ENCODE peak calls at places on chromosomes 12 and 14, in seven cellular contexts. A, Z, K, T, H, V and U are unnamed samples.

GRCh38 chr14:91968280-91968679 is 20.8 kb upstream of the FBLN5 start:
- DNase-seq in A (no peak), Z (no peak), K (peak), T (no peak), H (no peak), V (no peak), U (no peak)

GRCh38 chr14:105192866-105193731 is 12.0 kb upstream of the NUDT14 start:
- DNase-seq in A (peak), Z (no peak), K (peak), T (peak), H (no peak), V (no peak), U (peak)

GRCh38 chr14:89165189-89165809 is 251.7 kb downstream of the FOXN3 start:
- DNase-seq in A (no peak), Z (no peak), K (no peak), T (peak), H (no peak), V (no peak), U (no peak)

GRCh38 chr14:95774265-95775160 is 60.6 kb upstream of the TCL1A start:
- DNase-seq in A (peak), Z (peak), K (peak), T (peak), H (peak), V (peak), U (peak)

GRCh38 chr12:121794532-121795028 is 1.1 kb upstream of the RHOF start:
- DNase-seq in A (no peak), Z (no peak), K (peak), T (no peak), H (no peak), V (no peak), U (no peak)

GRCh38 chr14:37596790-37597189 is 1.4 kb downstream of the TTC6 start:
- DNase-seq in A (no peak), Z (no peak), K (no peak), T (no peak), H (no peak), V (no peak), U (no peak)

GRCh38 chr12:65220761-65221160 is 51.4 kb downstream of the LEMD3 start:
- DNase-seq in A (no peak), Z (no peak), K (no peak), T (no peak), H (no peak), V (no peak), U (no peak)

GRCh38 chr12:109816870-109817269 is 16.3 kb downstream of the TRPV4 start:
- DNase-seq in A (no peak), Z (no peak), K (no peak), T (no peak), H (no peak), V (no peak), U (no peak)